ENCODE peak calls at places on chromosome 4, in six cellular contexts. F is head of caudate nucleus; W is fibroblast of the aortic adventitia; L is NCI-H2081; B is central memory CD8-positive, alpha-beta T cell; O is activated CD4-positive, alpha-beta T cell treated with anti-CD3 and anti-CD28 coated beads, Interleukin-2, amount 50 U/mL, for 4 hours. T is an unnamed sample.

GRCh38 chr4:153591441-153591840 is 92.6 kb upstream of the TLR2 start:
- DNase-seq in F (no peak), W (no peak), L (no peak), B (no peak), O (no peak), T (no peak)

GRCh38 chr4:98516042-98516440 is 142.4 kb downstream of the TSPAN5 start:
- DNase-seq in F (no peak), W (peak; percentile 72), L (no peak), B (no peak), O (no peak), T (no peak)

GRCh38 chr4:99248714-99249113 is 29.7 kb upstream of the ADH6 start:
- DNase-seq in F (no peak), W (peak; percentile 52), L (no peak), B (no peak), O (no peak), T (no peak)

GRCh38 chr4:52824603-52825310 is 37.4 kb upstream of the RASL11B start:
- DNase-seq in F (no peak), W (peak; percentile 57), L (peak; percentile 36), B (no peak), O (no peak), T (no peak)

GRCh38 chr4:73740353-73740778 is at the start of gene CXCL8:
- DNase-seq in F (peak; percentile 43), W (peak; percentile 83), L (peak; percentile 74), B (no peak), O (no peak), T (no peak)

GRCh38 chr4:36255575-36255974 is 11.3 kb upstream of the ARAP2 start:
- DNase-seq in F (no peak), W (no peak), L (no peak), B (peak; percentile 32), O (peak; percentile 46), T (no peak)

GRCh38 chr4:67896421-67897065 is 12.7 kb upstream of the TMPRSS11D start:
- DNase-seq in F (no peak), W (no peak), L (no peak), B (no peak), O (no peak), T (no peak)

GRCh38 chr4:121408-122084 is 2.8 kb upstream of the ZNF718 start:
- DNase-seq in F (no peak), W (no peak), L (no peak), B (no peak), O (no peak), T (no peak)

GRCh38 chr4:18882468-18882867 is 860.9 kb upstream of the LCORL start:
- DNase-seq in F (no peak), W (peak; percentile 6), L (no peak), B (no peak), O (no peak), T (no peak)

GRCh38 chr4:181908168-181908567 is 335.0 kb upstream of the TENM3 start:
- DNase-seq in F (no peak), W (no peak), L (no peak), B (no peak), O (no peak), T (no peak)

GRCh38 chr4:61149278-61149677 is 50.8 kb upstream of the ADGRL3 start:
- DNase-seq in F (no peak), W (no peak), L (no peak), B (no peak), O (no peak), T (no peak)

GRCh38 chr4:161256716-161257115 is 907.1 kb downstream of the FSTL5 start:
- DNase-seq in F (no peak), W (no peak), L (no peak), B (no peak), O (no peak), T (no peak)

GRCh38 chr4:61911313-61911756 is 711.2 kb downstream of the ADGRL3 start:
- DNase-seq in F (no peak), W (no peak), L (no peak), B (no peak), O (no peak), T (no peak)

GRCh38 chr4:178955614-178956013 is 1513.4 kb upstream of the AGA start:
- DNase-seq in F (no peak), W (no peak), L (no peak), B (no peak), O (no peak), T (no peak)

GRCh38 chr4:182245041-182245440 is 1.8 kb downstream of the TENM3 start:
- DNase-seq in F (no peak), W (no peak), L (no peak), B (no peak), O (no peak), T (no peak)

GRCh38 chr4:111064342-111064993 is 441.6 kb upstream of the PITX2 start:
- DNase-seq in F (no peak), W (peak; percentile 55), L (no peak), B (no peak), O (no peak), T (no peak)

GRCh38 chr4:83356899-83357661 is 22.4 kb upstream of the HPSE start:
- DNase-seq in F (no peak), W (peak; percentile 97), L (no peak), B (no peak), O (no peak), T (no peak)

GRCh38 chr4:37540486-37540885 is 145.7 kb downstream of the RELL1 start:
- DNase-seq in F (no peak), W (no peak), L (no peak), B (no peak), O (no peak), T (no peak)

GRCh38 chr4:184016742-184017668 is 111.9 kb downstream of the STOX2 start:
- DNase-seq in F (no peak), W (no peak), L (no peak), B (no peak), O (no peak), T (no peak)

GRCh38 chr4:22315643-22316042 is 200.2 kb downstream of the ADGRA3 start:
- DNase-seq in F (no peak), W (peak; percentile 14), L (no peak), B (no peak), O (no peak), T (no peak)

GRCh38 chr4:183905593-183906485 is 732 bp downstream of the STOX2 start:
- DNase-seq in F (peak; percentile 85), W (peak; percentile 11), L (peak; percentile 46), B (no peak), O (no peak), T (peak; percentile 27)

GRCh38 chr4:81030617-81031388 is at the start of gene BMP3:
- DNase-seq in F (no peak), W (peak; percentile 29), L (peak; percentile 42), B (no peak), O (no peak), T (no peak)

GRCh38 chr4:68250151-68250930 is 4.8 kb upstream of the TMPRSS11B start:
- DNase-seq in F (no peak), W (no peak), L (no peak), B (no peak), O (no peak), T (no peak)

GRCh38 chr4:8836664-8837171 is 34.9 kb downstream of the HMX1 start:
- DNase-seq in F (no peak), W (no peak), L (no peak), B (no peak), O (no peak), T (peak; percentile 1)